ENCODE peak calls at places on chromosomes 5 and 9, in six cellular contexts. C is progenitor cell of endocrine pancreas; I is fibroblast of mammary gland; Q is activated CD4-positive, alpha-beta T cell treated with anti-CD3 and anti-CD28 coated beads, Interleukin-2, amount 50 U/mL, for 24 hours; Z is GM03348; P is uterus. M is an unnamed sample.

GRCh38 chr5:18792145-18792544 is 1157.9 kb downstream of the TAF11L14 start:
- DNase-seq in I (no peak), Q (no peak), C (no peak), Z (no peak), P (no peak), M (no peak)

GRCh38 chr9:137451976-137452760 is 7.0 kb downstream of the NSMF start:
- DNase-seq in C (no peak), I (no peak), P (peak; percentile 20), Z (no peak), Q (no peak), M (no peak)

GRCh38 chr5:147887026-147887627 is 8.6 kb downstream of the SCGB3A2 start:
- DNase-seq in P (no peak), Q (no peak), C (no peak), Z (peak; percentile 14), I (peak; percentile 48), M (peak; percentile 2)

GRCh38 chr5:166354277-166354676 is 1937.2 kb upstream of the WWC1 start:
- DNase-seq in Q (no peak), P (no peak), C (no peak), Z (no peak), I (peak; percentile 5), M (no peak)

GRCh38 chr9:122001491-122002201 is 91.5 kb downstream of the TTLL11 start:
- DNase-seq in I (no peak), Z (no peak), C (no peak), Q (no peak), P (no peak), M (peak; percentile 26)

GRCh38 chr9:127966416-127967150 is 14.2 kb downstream of the EEIG1 start:
- DNase-seq in P (peak; percentile 37), C (no peak), Q (no peak), Z (no peak), I (no peak), M (no peak)

GRCh38 chr5:98742395-98743073 is 30.9 kb upstream of the RGMB start:
- DNase-seq in C (no peak), P (no peak), Z (no peak), Q (no peak), I (no peak), M (no peak)

GRCh38 chr5:12825163-12825562 is 920.9 kb upstream of the CTNND2 start:
- DNase-seq in C (no peak), Z (no peak), I (no peak), Q (no peak), P (no peak), M (no peak)

GRCh38 chr5:36535390-36535789 is 71.0 kb upstream of the SLC1A3 start:
- DNase-seq in P (no peak), C (no peak), Z (no peak), I (no peak), Q (no peak), M (no peak)

GRCh38 chr5:133953568-133954145 is 14.8 kb downstream of the C5orf15 start:
- DNase-seq in C (no peak), Q (no peak), I (no peak), Z (no peak), P (no peak), M (no peak)

GRCh38 chr9:2662496-2662895 is 40.9 kb downstream of the VLDLR start:
- DNase-seq in Z (no peak), I (no peak), P (no peak), C (no peak), Q (no peak), M (peak; percentile 26)

M was measured in foreskin fibroblast.